ENCODE peak calls at places on chromosomes 11 and 22, in five cellular contexts. N is HepG2, P is K562, Y is H1, X is GM12878. V is an unnamed sample. For H4K20me1, the result is how much of the 10 kb centered on the place peaks cover.

GRCh38 chr11:47847892-47848635 is at the start of gene NUP160:
- DNase-seq in N (peak), P (peak), Y (peak), X (no peak), V (peak)

GRCh38 chr11:93000511-93001476 is 31.3 kb downstream of the MTNR1B start:
- DNase-seq in N (peak), P (peak), Y (no peak), X (no peak), V (peak)

GRCh38 chr11:61967924-61968757 is 707 bp upstream of the FTH1 start:
- DNase-seq in N (peak), P (peak), Y (no peak), X (peak), V (no peak)

GRCh38 chr11:8271106-8271886 is 7.6 kb upstream of the LMO1 start:
- DNase-seq in N (no peak), P (no peak), Y (no peak), X (no peak), V (no peak)

GRCh38 chr22:37526376-37526775 is 7.2 kb upstream of the CARD10 start:
- DNase-seq in N (no peak), P (no peak), Y (no peak), X (no peak), V (no peak)

GRCh38 chr11:76291576-76292526 is 85.5 kb upstream of the WNT11 start:
- DNase-seq in N (peak), P (peak), Y (no peak), X (no peak), V (no peak)

GRCh38 chr22:21652010-21652546 is 10.0 kb downstream of the SDF2L1 start:
- DNase-seq in N (peak), P (peak), Y (peak), X (peak), V (peak)

GRCh38 chr11:17906436-17906835 is 106.4 kb downstream of the SERGEF start:
- DNase-seq in N (no peak), P (peak), Y (peak), X (no peak), V (no peak)

GRCh38 chr11:17298302-17298701 is 21.8 kb downstream of the NUCB2 start:
- DNase-seq in N (no peak), P (no peak), Y (no peak), X (no peak), V (no peak)

GRCh38 chr11:122696662-122697061 is 41.1 kb downstream of the UBASH3B start:
- DNase-seq in N (no peak), P (peak), Y (no peak), X (no peak), V (no peak)

GRCh38 chr22:38824587-38824986 is 19.2 kb downstream of the NPTXR start:
- DNase-seq in N (peak), P (peak), Y (peak), X (no peak), V (no peak)

GRCh38 chr22:27671413-27671721 is 130.2 kb downstream of the MN1 start:
- DNase-seq in N (no peak), P (no peak), Y (no peak), X (no peak), V (no peak)

GRCh38 chr22:27674524-27674923 is 127.0 kb downstream of the MN1 start:
- DNase-seq in N (no peak), P (no peak), Y (no peak), X (no peak), V (no peak)

GRCh38 chr22:27672721-27673387 is 128.7 kb downstream of the MN1 start:
- DNase-seq in N (no peak), P (no peak), Y (no peak), X (no peak), V (no peak)

GRCh38 chr22:27676545-27677188 is 124.9 kb downstream of the MN1 start:
- DNase-seq in N (no peak), P (no peak), Y (no peak), X (no peak), V (no peak)

DNA sequence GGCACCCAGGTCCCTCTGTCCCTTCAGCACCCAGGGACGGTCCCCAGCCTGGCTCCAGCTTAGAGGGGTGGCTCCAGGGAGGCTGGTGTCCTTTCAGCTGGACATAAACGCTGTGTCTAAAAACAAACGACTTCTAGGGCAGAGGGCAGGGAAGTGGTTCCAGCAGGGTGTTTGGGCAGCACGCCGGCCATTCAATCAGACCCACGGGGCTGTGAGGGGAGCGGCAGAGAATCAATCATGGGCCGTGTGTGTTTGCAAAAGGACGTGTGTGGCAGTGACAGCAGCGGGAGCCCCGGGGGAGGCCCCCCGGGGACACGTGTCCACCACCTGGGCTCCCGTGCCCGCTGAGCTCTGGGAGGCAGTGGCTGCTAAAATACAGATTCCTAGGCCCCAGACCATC is 127.7 kb downstream of the MN1 start:
- DNase-seq in N (no peak), P (no peak), Y (no peak), X (no peak), V (no peak)
- TF ChIP-seq ATF3 in N (no peak), P (no peak), Y (no peak), X (no peak), V (no peak)

DNA sequence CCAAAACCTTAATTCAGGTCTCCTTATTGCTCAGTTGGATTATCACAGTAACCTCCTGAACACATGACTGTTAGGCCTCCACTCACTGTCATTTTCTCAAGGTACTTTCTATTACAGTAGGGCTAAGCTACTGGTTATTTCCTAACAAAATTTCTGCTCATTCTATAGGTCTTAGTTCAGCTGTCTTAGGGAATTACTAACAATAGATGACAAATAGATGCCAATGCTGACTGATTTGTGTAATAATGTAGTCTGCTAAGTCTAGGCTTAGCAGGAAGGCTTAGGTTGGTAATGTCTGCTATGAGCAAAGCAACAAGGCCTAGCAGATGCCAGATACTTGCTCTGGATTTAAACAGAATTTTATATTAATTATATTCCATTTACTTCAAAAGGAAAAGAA is 58.1 kb downstream of the RSF1 start:
- DNase-seq in N (no peak), P (no peak), Y (no peak), X (no peak), V (no peak)
- H4K20me1 ChIP-seq in N (under half), P (under half), Y (under half), X (under half), V (under half)

GRCh38 chr11:27395556-27396258 is 32.7 kb upstream of the CCDC34 start:
- DNase-seq in N (peak), P (no peak), Y (no peak), X (no peak), V (no peak)
- TF ChIP-seq CEBPB in N (peak), P (no peak), Y (no peak), X (no peak), V (no peak)

DNA sequence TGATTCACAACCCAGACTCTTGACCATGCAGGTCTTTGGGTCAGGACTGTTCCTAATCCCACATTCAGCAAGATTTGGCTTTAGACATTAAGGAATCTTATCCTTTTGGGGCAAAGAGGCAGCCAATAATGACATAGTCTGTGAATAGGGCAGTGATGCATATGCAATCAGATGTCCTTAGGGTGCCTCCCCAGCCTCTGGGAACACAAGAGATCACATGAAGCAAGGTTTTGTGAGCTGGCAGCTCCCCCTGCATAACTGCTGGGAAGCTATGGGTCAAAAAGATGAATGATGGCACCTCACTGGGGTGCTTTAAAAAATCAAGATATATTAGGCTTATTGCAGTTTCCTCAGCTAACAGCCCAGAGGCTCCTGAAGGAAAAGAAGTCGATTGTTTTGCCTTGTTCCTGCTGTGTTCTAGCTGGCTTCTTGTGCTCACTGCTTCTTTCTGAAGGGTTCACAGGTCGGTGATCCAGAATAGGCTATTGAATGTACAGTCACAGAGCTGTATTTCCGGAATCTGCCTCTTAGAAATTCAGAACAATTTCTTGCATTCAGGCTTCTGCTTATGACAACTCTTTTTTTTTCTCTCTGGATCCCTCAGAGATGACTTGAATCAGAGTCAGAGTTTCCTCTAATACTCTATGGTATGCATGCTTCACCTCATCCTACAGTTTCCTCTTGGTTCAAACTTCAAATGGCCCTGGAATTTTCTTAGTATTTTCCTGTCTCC is 31.7 kb downstream of the INSC start:
- DNase-seq in N (no peak), P (no peak), Y (no peak), X (no peak), V (no peak)
- TF ChIP-seq ATF3 in N (no peak), P (no peak), Y (no peak), X (no peak), V (no peak)

GRCh38 chr11:68325894-68326220 is 13.5 kb downstream of the LRP5 start:
- DNase-seq in N (no peak), P (no peak), Y (no peak), X (no peak), V (no peak)
- H4K20me1 ChIP-seq in N (under half), P (under half), Y (under half), X (under half), V (under half)

GRCh38 chr22:47056776-47057470 is 294.5 kb downstream of the TBC1D22A start:
- DNase-seq in N (no peak), P (no peak), Y (no peak), X (no peak), V (no peak)
- TF ChIP-seq CEBPB in N (no peak), P (no peak), Y (no peak), X (no peak), V (no peak)

DNA sequence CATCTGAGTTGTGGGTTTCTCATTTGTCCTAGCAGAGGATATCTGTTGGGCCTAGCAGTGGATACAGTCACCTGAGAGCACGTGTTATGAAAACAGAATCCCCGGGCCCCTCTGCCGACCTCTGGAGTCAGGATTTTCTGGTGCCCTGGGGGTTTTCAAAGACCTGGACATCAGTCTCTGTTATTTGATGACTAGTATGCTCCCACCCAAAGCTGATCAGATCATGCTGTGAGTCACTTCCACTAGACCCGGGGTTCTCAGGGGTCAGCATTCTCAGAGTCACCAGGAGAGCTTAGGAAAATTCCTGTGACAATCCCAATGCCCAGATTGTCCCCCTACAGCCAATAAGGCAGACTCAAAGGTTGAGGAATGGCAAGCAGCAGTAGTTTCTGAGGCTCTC is 38.7 kb downstream of the KCNJ1 start:
- DNase-seq in N (no peak), P (no peak), Y (no peak), X (no peak), V (no peak)
- TF ChIP-seq ATF3 in N (no peak), P (no peak), Y (no peak), X (no peak), V (no peak)

GRCh38 chr11:73750238-73750637 is 10.6 kb downstream of the RAB6A start:
- DNase-seq in N (peak), P (no peak), Y (no peak), X (no peak), V (no peak)
- H4K20me1 ChIP-seq in N (under half), P (under half), Y (under half), X (under half), V (under half)

GRCh38 chr22:44711701-44712100 is 9.7 kb downstream of the PRR5 start:
- DNase-seq in N (no peak), P (no peak), Y (no peak), X (no peak), V (no peak)

GRCh38 chr22:44711236-44711560 is 9.2 kb downstream of the PRR5 start:
- DNase-seq in N (no peak), P (no peak), Y (no peak), X (no peak), V (no peak)

GRCh38 chr22:44709881-44710400 is 7.9 kb downstream of the PRR5 start:
- DNase-seq in N (no peak), P (no peak), Y (no peak), X (no peak), V (no peak)

GRCh38 chr22:44712156-44712555 is 10.2 kb downstream of the PRR5 start:
- DNase-seq in N (no peak), P (no peak), Y (no peak), X (no peak), V (no peak)

DNA sequence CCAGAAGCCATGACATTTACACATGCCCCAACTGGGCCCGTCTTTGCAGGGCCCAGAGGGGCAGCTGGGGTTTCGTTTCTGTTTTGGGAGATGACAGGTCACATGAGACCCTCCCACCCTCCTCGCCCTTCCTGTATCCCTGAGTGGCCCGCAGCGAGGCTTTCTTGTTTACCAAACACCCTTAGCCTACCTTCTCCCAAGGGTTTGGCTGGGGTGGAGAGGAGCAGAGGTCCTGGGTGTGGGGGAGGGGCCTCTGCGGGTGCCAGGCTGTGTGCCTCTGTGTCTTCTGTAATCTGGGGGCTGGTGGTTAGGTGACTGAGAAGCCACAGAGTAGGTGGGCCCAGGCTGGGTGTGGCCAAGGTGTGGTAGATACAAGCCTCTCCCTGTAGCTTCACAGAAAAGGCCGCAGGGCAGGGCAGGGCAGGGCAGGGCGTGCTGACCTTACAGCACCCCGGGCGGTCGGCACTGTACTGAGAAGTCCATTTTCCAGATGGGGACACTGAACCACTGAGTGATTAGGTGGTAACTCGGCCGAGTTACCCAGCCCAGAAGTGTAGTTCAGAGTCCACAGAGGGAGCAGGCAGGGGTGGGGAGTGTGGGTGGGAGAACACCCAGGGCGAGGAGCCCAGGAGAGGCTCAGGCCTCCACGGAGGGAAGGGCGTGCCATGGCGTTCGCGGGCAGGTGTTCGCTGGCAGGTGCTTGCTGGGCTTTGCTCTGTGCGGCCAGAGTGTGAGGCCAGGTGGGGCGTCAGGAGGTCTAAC is 8.7 kb downstream of the PRR5 start:
- DNase-seq in N (no peak), P (no peak), Y (no peak), X (no peak), V (no peak)
- TF ChIP-seq CEBPB in N (no peak), P (no peak), Y (no peak), X (no peak), V (no peak)

GRCh38 chr11:120308081-120308480 is 17.0 kb upstream of the TLCD5 start:
- DNase-seq in N (no peak), P (no peak), Y (no peak), X (no peak), V (no peak)

GRCh38 chr11:120305286-120305685 is 19.8 kb upstream of the TLCD5 start:
- DNase-seq in N (no peak), P (no peak), Y (no peak), X (no peak), V (no peak)

GRCh38 chr11:120307476-120307875 is 17.6 kb upstream of the TLCD5 start:
- DNase-seq in N (no peak), P (no peak), Y (no peak), X (no peak), V (no peak)

GRCh38 chr11:120304526-120304925 is 20.6 kb upstream of the TLCD5 start:
- DNase-seq in N (no peak), P (no peak), Y (no peak), X (no peak), V (peak)

DNA sequence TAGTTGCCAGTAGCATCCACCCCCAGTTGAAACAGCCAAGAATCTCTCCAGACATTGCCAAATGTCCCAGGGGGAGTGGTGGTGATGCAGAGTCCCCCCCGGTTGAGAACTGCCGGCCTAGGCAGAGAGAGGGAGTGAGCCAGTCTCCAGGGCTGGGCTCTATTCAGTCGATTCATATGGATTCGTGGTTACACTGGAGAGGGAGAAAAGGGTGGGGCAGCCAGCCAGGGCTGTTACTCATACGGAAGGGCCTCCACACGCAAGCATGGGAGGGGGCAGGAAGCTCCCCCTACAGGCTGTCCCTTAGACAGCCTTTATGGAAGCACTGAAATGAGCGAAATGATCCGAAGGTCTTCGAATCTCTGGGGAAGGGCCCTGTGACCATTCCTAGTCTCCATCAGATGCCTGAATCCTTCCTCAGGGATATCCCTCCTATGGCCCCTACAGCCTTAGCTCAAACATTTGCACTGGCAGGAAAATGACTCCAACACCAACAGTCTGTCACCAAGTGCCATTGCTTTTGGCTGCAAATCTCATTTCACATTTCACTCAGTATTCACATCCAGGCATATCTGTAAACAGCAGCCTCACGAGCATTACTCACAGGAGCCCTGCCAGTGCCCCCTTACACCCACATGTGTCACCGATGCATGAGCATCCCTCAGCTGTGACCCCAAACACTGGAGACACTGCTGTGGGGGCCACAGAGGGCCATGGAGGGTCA is 18.4 kb upstream of the TLCD5 start:
- DNase-seq in N (no peak), P (peak), Y (no peak), X (no peak), V (peak)
- TF ChIP-seq ATF3 in N (no peak), P (no peak), Y (no peak), X (no peak), V (no peak)

V was measured in HCT116.